ENCODE peak calls at places on chromosome 6, in five cellular contexts. N is HepG2, Q is SK-N-SH, P is HCT116, O is H1. T is an unnamed sample.
A peak's percentile ranks its signal among the peaks of the same experiment; 100 is the strongest.

GRCh38 chr6:28856617-28857000 is 67.2 kb downstream of the TRIM27 start:
- DNase-seq in N (no peak), Q (no peak), P (no peak), O (no peak), T (no peak)

GRCh38 chr6:52417675-52418111 is 2.4 kb upstream of the EFHC1 start:
- DNase-seq in N (peak; percentile 48), Q (no peak), P (no peak), O (no peak), T (no peak)

GRCh38 chr6:98641929-98642328 is 192.4 kb upstream of the POU3F2 start:
- DNase-seq in N (peak; percentile 77), Q (no peak), P (no peak), O (no peak), T (no peak)

GRCh38 chr6:45900808-45901752 is 114.6 kb downstream of the CLIC5 start:
- DNase-seq in N (no peak), Q (no peak), P (no peak), O (peak; percentile 49), T (no peak)

GRCh38 chr6:114430534-114431124 is 87.8 kb upstream of the HS3ST5 start:
- DNase-seq in N (peak; percentile 2), Q (no peak), P (no peak), O (no peak), T (no peak)

GRCh38 chr6:92428443-92428842 is 990.9 kb downstream of the EPHA7 start:
- DNase-seq in N (no peak), Q (no peak), P (no peak), O (no peak), T (no peak)

GRCh38 chr6:29620629-29621028 is 12.4 kb downstream of the GABBR1 start:
- DNase-seq in N (no peak), Q (no peak), P (no peak), O (no peak), T (no peak)

GRCh38 chr6:169420912-169421543 is 167.4 kb upstream of the THBS2 start:
- DNase-seq in N (peak; percentile 22), Q (peak; percentile 50), P (peak; percentile 26), O (no peak), T (peak; percentile 68)

GRCh38 chr6:42428326-42429041 is 23.2 kb downstream of the TRERF1 start:
- DNase-seq in N (no peak), Q (peak; percentile 27), P (no peak), O (peak; percentile 43), T (peak; percentile 60)

GRCh38 chr6:41097467-41098090 is 24.8 kb downstream of the NFYA start:
- DNase-seq in N (no peak), Q (no peak), P (no peak), O (no peak), T (no peak)

GRCh38 chr6:114342086-114342825 is 567 bp downstream of the HS3ST5 start:
- DNase-seq in N (no peak), Q (peak; percentile 73), P (no peak), O (peak; percentile 81), T (no peak)

GRCh38 chr6:42879372-42880239 is at the start of gene RPL7L1:
- DNase-seq in N (peak; percentile 95), Q (peak; percentile 75), P (peak; percentile 83), O (peak; percentile 85), T (peak; percentile 93)

GRCh38 chr6:169162968-169163903 is 90.4 kb downstream of the THBS2 start:
- DNase-seq in N (peak; percentile 7), Q (peak; percentile 22), P (peak; percentile 74), O (no peak), T (no peak)

GRCh38 chr6:11123978-11124377 is 12.5 kb upstream of the ERVFRD-1 start:
- DNase-seq in N (no peak), Q (no peak), P (no peak), O (no peak), T (no peak)

GRCh38 chr6:113763311-113763766 is 93.8 kb upstream of the MARCKS start:
- DNase-seq in N (no peak), Q (no peak), P (no peak), O (no peak), T (no peak)

GRCh38 chr6:88780714-88781389 is 182.6 kb downstream of the RNGTT start:
- DNase-seq in N (peak; percentile 60), Q (peak; percentile 31), P (peak; percentile 28), O (peak; percentile 51), T (peak; percentile 76)

GRCh38 chr6:85458782-85459181 is 8.9 kb downstream of the NT5E start:
- DNase-seq in N (no peak), Q (no peak), P (no peak), O (no peak), T (no peak)

GRCh38 chr6:107458687-107459282 is 579 bp downstream of the PDSS2 start:
- DNase-seq in N (peak; percentile 25), Q (no peak), P (no peak), O (no peak), T (peak; percentile 12)

DNA sequence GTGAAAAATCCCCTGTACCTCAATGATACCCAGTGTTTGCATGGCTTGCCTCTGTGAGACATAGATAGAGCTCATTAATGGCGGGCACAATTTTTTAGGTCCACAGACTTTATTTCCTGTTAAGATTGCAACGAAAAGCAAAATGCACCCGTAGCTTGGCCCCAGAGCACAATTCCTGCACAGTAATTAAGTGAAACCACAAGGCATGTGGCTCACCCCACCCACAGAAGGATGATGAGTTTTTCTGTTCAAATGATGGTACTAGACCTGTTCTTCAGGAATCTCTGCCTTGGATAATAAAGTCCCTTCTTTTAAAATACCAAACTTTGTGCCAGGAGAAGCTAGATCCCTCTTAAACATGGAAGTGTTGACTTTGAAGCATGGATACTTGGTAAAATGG is 738.1 kb downstream of the QKI start:
- DNase-seq in N (no peak), Q (no peak), P (no peak), O (no peak), T (no peak)
- TF ChIP-seq JUND in N (no peak), Q (no peak), P (no peak), O (no peak), T (no peak)

GRCh38 chr6:13446371-13446770 is 41.0 kb downstream of the GFOD1 start:
- DNase-seq in N (no peak), Q (no peak), P (no peak), O (no peak), T (no peak)

GRCh38 chr6:13445005-13445743 is 42.2 kb downstream of the GFOD1 start:
- DNase-seq in N (no peak), Q (peak; percentile 71), P (no peak), O (no peak), T (no peak)

GRCh38 chr6:13445744-13446115 is 41.7 kb downstream of the GFOD1 start:
- DNase-seq in N (no peak), Q (no peak), P (no peak), O (no peak), T (no peak)

GRCh38 chr6:13450628-13451027 is 36.8 kb downstream of the GFOD1 start:
- DNase-seq in N (no peak), Q (no peak), P (no peak), O (no peak), T (no peak)

GRCh38 chr6:13447949-13448724 is 39.3 kb downstream of the GFOD1 start:
- DNase-seq in N (no peak), Q (no peak), P (no peak), O (no peak), T (no peak)
- TF ChIP-seq JUND in N (no peak), Q (no peak), P (no peak), O (no peak), T (no peak)

DNA sequence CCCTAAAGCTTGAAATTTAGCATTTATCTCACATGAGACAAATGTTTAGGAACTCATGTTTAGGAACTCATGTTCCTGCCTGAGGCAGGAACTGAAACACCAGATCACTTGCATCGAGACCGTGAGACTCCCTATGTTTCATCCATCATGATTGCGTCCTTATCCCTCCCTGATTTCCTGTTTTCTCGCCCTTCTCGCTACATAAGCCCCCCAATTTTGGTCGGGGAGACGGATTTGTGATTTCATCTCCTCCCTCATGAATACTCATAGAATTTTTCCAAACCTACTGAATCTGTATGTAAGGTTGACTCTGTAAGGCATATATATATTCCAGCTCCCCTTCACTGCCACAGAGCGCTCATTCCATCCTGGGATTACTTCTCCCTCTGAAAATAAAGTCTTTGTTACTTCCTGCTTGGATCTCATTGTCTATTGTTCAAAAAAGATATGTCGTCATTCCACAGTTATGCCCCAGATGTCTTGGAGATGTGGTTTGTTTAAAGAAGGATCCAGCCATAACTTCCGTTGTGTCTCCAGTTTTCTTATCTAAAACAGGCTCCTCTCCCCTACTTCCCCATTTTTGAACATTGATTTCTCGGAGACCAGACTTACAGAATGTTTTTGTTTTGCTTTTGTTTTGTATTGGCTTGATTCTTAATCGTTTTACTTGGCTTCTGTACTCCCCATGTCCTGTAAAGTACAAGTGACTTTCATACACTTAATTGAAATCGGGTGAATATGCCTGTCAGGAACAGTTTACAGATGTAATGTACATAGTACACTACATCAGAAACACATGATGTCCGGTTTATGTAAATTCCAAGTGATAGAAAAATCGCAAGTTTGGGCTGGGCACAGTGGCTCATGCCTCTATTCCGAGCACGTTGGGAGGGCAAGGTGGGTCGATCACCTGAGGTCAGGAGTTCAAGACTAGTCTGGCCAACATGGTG is 118.7 kb downstream of the HFE start:
- DNase-seq in N (peak; percentile 51), Q (peak; percentile 25), P (peak; percentile 74), O (no peak), T (no peak)
- TF ChIP-seq JUND in N (no peak), Q (peak; percentile 24), P (peak; percentile 48), O (no peak), T (no peak)

GRCh38 chr6:46997646-46998045 is 44.5 kb downstream of the ADGRF1 start:
- DNase-seq in N (no peak), Q (no peak), P (no peak), O (no peak), T (no peak)

GRCh38 chr6:46996860-46997641 is 45.1 kb downstream of the ADGRF1 start:
- DNase-seq in N (peak; percentile 49), Q (no peak), P (no peak), O (no peak), T (no peak)

GRCh38 chr6:46994933-46995332 is 47.2 kb downstream of the ADGRF1 start:
- DNase-seq in N (no peak), Q (no peak), P (no peak), O (no peak), T (no peak)

GRCh38 chr6:47000842-47001241 is 41.3 kb downstream of the ADGRF1 start:
- DNase-seq in N (no peak), Q (no peak), P (no peak), O (no peak), T (peak; percentile 72)

DNA sequence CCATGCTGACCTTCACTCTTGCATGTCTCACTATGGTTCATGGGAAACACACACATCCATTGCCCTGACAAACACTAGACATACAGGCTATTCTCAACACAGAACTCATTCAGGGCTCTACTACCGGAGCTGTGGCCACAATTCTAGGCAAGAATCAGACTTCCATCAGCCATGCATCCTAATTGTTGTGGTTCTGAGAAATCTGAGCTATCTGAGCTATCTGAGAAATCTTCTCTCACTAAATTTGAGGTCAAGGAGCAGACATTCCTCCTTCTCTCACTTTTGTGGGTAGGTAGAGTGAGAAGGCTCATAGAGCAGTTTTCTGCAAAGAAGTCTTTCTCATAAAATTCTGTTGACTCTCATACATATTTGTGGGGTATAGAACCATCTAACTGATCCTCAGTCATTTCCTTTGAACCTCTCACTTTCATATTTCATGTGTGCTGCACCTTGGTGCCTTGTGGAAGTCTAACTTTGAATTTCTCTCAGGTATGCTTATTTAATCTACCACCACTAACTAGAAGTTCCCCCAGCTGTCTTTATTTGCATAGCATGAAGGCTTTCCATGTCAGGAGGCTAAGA is 43.6 kb downstream of the ADGRF1 start:
- DNase-seq in N (no peak), Q (no peak), P (no peak), O (no peak), T (no peak)
- TF ChIP-seq JUND in N (no peak), Q (no peak), P (no peak), O (no peak), T (no peak)